ENCODE peak calls at places on chromosomes 11 and 22, in eight cellular contexts. One of them, this sample, is unnamed.
A peak's percentile ranks its signal among the peaks of the same experiment; 100 is the strongest.

GRCh38 chr11:8813658-8814057 is 97.3 kb upstream of the AKIP1 start:
- DNase-seq in fibroblast of mammary gland: peak; percentile 92
- DNase-seq in left lung: peak; percentile 80
- DNase-seq in AG10803: peak; percentile 89
- DNase-seq in choroid plexus epithelial cell: peak; percentile 94
- DNase-seq in GM12864: peak; percentile 55
- DNase-seq in lung: peak; percentile 84
- DNase-seq in GM06990: peak; percentile 40
- DNase-seq in this sample: peak; percentile 92

GRCh38 chr11:75191330-75191717 is 40.4 kb downstream of the SLCO2B1 start:
- DNase-seq in fibroblast of mammary gland: no peak
- DNase-seq in left lung: no peak
- DNase-seq in AG10803: no peak
- DNase-seq in choroid plexus epithelial cell: no peak
- DNase-seq in GM12864: no peak
- DNase-seq in lung: no peak
- DNase-seq in GM06990: no peak
- DNase-seq in this sample: no peak

GRCh38 chr11:393219-394033 is 583 bp upstream of the PKP3 start:
- DNase-seq in fibroblast of mammary gland: peak; percentile 77
- DNase-seq in left lung: no peak
- DNase-seq in AG10803: peak; percentile 73
- DNase-seq in choroid plexus epithelial cell: peak; percentile 70
- DNase-seq in GM12864: no peak
- DNase-seq in lung: no peak
- DNase-seq in GM06990: no peak
- DNase-seq in this sample: peak; percentile 79

GRCh38 chr11:62552465-62552782 is 5.8 kb upstream of the AHNAK start:
- DNase-seq in fibroblast of mammary gland: peak; percentile 82
- DNase-seq in left lung: no peak
- DNase-seq in AG10803: peak; percentile 69
- DNase-seq in choroid plexus epithelial cell: no peak
- DNase-seq in GM12864: no peak
- DNase-seq in lung: no peak
- DNase-seq in GM06990: no peak
- DNase-seq in this sample: peak; percentile 60

GRCh38 chr11:134445601-134446325 is 33.7 kb upstream of the B3GAT1 start:
- DNase-seq in fibroblast of mammary gland: no peak
- DNase-seq in left lung: no peak
- DNase-seq in AG10803: no peak
- DNase-seq in choroid plexus epithelial cell: no peak
- DNase-seq in GM12864: no peak
- DNase-seq in lung: no peak
- DNase-seq in GM06990: no peak
- DNase-seq in this sample: no peak

GRCh38 chr11:47410404-47411264 is 2.2 kb downstream of the SLC39A13 start:
- DNase-seq in fibroblast of mammary gland: no peak
- DNase-seq in left lung: no peak
- DNase-seq in AG10803: no peak
- DNase-seq in choroid plexus epithelial cell: no peak
- DNase-seq in GM12864: no peak
- DNase-seq in lung: no peak
- DNase-seq in GM06990: no peak
- DNase-seq in this sample: no peak

GRCh38 chr11:115806056-115806455 is 301.8 kb upstream of the CADM1 start:
- DNase-seq in fibroblast of mammary gland: no peak
- DNase-seq in left lung: no peak
- DNase-seq in AG10803: no peak
- DNase-seq in choroid plexus epithelial cell: no peak
- DNase-seq in GM12864: no peak
- DNase-seq in lung: no peak
- DNase-seq in GM06990: no peak
- DNase-seq in this sample: no peak

GRCh38 chr11:132427611-132428010 is 1057.2 kb downstream of the NTM start:
- DNase-seq in fibroblast of mammary gland: no peak
- DNase-seq in left lung: no peak
- DNase-seq in AG10803: peak; percentile 79
- DNase-seq in choroid plexus epithelial cell: peak; percentile 22
- DNase-seq in GM12864: no peak
- DNase-seq in lung: no peak
- DNase-seq in GM06990: no peak
- DNase-seq in this sample: peak; percentile 3

GRCh38 chr11:120310875-120311274 is 14.2 kb upstream of the TLCD5 start:
- DNase-seq in fibroblast of mammary gland: no peak
- DNase-seq in left lung: no peak
- DNase-seq in AG10803: no peak
- DNase-seq in choroid plexus epithelial cell: no peak
- DNase-seq in GM12864: no peak
- DNase-seq in lung: no peak
- DNase-seq in GM06990: no peak
- DNase-seq in this sample: no peak

GRCh38 chr22:37019309-37020191 is at the start of the genes MPST and TST:
- DNase-seq in fibroblast of mammary gland: peak; percentile 43
- DNase-seq in left lung: peak; percentile 95
- DNase-seq in AG10803: peak; percentile 61
- DNase-seq in choroid plexus epithelial cell: peak; percentile 67
- DNase-seq in GM12864: no peak
- DNase-seq in lung: peak; percentile 81
- DNase-seq in GM06990: peak; percentile 77
- DNase-seq in this sample: peak; percentile 77
- TF ChIP-seq CTCF in fibroblast of mammary gland: no peak
- TF ChIP-seq CTCF in left lung: peak; percentile 10
- TF ChIP-seq CTCF in AG10803: no peak
- TF ChIP-seq CTCF in choroid plexus epithelial cell: no peak
- TF ChIP-seq CTCF in GM12864: no peak
- TF ChIP-seq CTCF in lung: no peak
- TF ChIP-seq CTCF in GM06990: peak; percentile 15
- TF ChIP-seq CTCF in this sample: no peak

GRCh38 chr11:86251285-86251830 is 6.8 kb downstream of the EED start:
- DNase-seq in fibroblast of mammary gland: peak; percentile 9
- DNase-seq in left lung: no peak
- DNase-seq in AG10803: no peak
- DNase-seq in choroid plexus epithelial cell: no peak
- DNase-seq in GM12864: no peak
- DNase-seq in lung: no peak
- DNase-seq in GM06990: no peak
- DNase-seq in this sample: no peak
- H3K4me3 ChIP-seq in fibroblast of mammary gland: no peak overlapping the region
- H3K4me3 ChIP-seq in left lung: no peak overlapping the region
- H3K4me3 ChIP-seq in AG10803: peak overlapping the region; percentile 44
- H3K4me3 ChIP-seq in choroid plexus epithelial cell: no peak overlapping the region
- H3K4me3 ChIP-seq in GM12864: no peak overlapping the region
- H3K4me3 ChIP-seq in lung: no peak overlapping the region
- H3K4me3 ChIP-seq in GM06990: peak overlapping the region; percentile 28
- H3K4me3 ChIP-seq in this sample: no peak overlapping the region

DNA sequence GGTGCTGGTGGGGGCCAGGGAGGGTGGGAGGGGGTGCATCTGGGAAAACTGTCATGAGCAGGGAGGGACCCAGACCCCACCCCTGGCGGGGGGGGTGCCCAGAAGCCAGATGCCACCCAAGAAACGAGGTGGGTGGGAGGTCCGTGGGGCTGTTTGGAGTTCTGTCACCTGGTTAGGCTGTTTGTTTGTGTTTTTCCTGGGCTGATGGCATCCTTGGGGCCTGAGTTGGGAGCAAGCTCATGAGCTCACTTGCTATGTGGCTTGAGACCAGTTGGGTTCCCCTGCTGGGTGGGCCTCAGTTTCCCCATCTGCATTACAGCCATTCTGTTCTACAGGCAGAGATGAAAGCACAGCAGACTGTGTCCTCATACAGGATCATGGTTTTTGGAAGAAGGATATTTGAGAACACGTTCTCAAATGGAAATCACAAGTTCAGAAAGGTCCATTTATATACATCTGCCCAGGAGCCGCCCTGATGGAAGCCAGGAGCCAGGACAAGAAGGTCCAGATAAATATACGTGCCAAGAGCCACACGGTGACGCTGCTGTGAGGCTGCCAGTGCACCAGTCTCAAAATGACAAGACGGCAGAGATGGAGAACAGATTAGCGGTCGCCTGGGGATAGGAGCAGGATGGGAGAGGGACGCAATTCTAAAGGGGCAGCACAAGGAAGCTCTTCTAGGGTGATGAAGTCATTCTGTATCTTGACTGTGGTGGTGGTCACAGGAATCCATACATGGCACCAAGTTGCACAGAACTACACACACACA is 312.9 kb downstream of the MN1 start:
- DNase-seq in fibroblast of mammary gland: no peak
- DNase-seq in left lung: no peak
- DNase-seq in AG10803: no peak
- DNase-seq in choroid plexus epithelial cell: peak; percentile 28
- DNase-seq in GM12864: no peak
- DNase-seq in lung: no peak
- DNase-seq in GM06990: no peak
- DNase-seq in this sample: no peak
- TF ChIP-seq CTCF in fibroblast of mammary gland: no peak
- TF ChIP-seq CTCF in left lung: no peak
- TF ChIP-seq CTCF in AG10803: no peak
- TF ChIP-seq CTCF in choroid plexus epithelial cell: peak; percentile 10
- TF ChIP-seq CTCF in GM12864: no peak
- TF ChIP-seq CTCF in lung: no peak
- TF ChIP-seq CTCF in GM06990: no peak
- TF ChIP-seq CTCF in this sample: no peak

DNA sequence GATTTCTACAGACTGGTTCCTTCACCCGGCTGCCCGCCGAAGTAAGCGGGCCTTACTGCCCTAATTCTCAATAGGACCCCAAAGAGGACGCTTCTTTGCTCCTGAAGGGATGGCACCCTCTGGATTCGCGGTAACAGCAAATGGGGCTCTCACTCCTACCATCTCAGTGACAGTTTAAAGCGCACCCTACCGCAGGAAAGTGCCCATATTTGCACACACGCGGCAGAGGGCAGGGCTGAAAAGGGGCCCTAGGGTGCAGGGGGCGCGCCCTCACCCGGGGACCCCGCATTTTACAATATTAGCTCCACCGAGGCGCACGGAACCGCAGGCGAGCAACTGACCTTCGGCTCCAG is 974 bp upstream of the UPB1 start:
- DNase-seq in fibroblast of mammary gland: no peak
- DNase-seq in left lung: no peak
- DNase-seq in AG10803: no peak
- DNase-seq in choroid plexus epithelial cell: no peak
- DNase-seq in GM12864: no peak
- DNase-seq in lung: no peak
- DNase-seq in GM06990: no peak
- DNase-seq in this sample: no peak
- H3K4me3 ChIP-seq in fibroblast of mammary gland: no peak overlapping the region
- H3K4me3 ChIP-seq in left lung: peak overlapping the region; percentile 18
- H3K4me3 ChIP-seq in AG10803: peak overlapping the region; percentile 26
- H3K4me3 ChIP-seq in choroid plexus epithelial cell: peak overlapping the region; percentile 39
- H3K4me3 ChIP-seq in GM12864: no peak overlapping the region
- H3K4me3 ChIP-seq in lung: no peak overlapping the region
- H3K4me3 ChIP-seq in GM06990: no peak overlapping the region
- H3K4me3 ChIP-seq in this sample: no peak overlapping the region

GRCh38 chr22:38258895-38259294 is 13.9 kb downstream of the TMEM184B start:
- DNase-seq in fibroblast of mammary gland: peak; percentile 57
- DNase-seq in left lung: no peak
- DNase-seq in AG10803: no peak
- DNase-seq in choroid plexus epithelial cell: peak; percentile 68
- DNase-seq in GM12864: no peak
- DNase-seq in lung: no peak
- DNase-seq in GM06990: no peak
- DNase-seq in this sample: peak; percentile 70
- TF ChIP-seq CTCF in fibroblast of mammary gland: no peak
- TF ChIP-seq CTCF in left lung: no peak
- TF ChIP-seq CTCF in AG10803: no peak
- TF ChIP-seq CTCF in choroid plexus epithelial cell: no peak
- TF ChIP-seq CTCF in GM12864: no peak
- TF ChIP-seq CTCF in lung: no peak
- TF ChIP-seq CTCF in GM06990: no peak
- TF ChIP-seq CTCF in this sample: no peak

DNA sequence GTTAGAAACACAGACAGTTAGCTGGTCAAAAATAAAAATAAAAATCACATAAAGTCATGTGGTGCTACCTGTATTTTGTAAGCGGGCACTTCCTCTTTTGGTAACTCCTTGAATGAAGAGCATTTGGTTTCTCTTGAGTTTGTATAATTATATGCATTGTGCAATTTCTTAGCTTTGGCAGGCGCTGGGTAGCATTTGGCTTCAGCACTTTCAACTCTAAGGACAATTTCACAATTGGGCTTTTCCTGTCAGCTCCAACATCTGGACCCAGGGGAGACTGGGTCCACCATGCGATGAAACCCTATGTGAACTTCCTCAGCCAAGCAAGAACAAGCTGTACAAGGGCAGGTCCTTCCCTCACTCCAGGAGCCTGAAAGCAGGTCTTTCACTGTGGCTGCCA is 169.1 kb downstream of the RRAS2 start:
- DNase-seq in fibroblast of mammary gland: peak; percentile 56
- DNase-seq in left lung: no peak
- DNase-seq in AG10803: peak; percentile 47
- DNase-seq in choroid plexus epithelial cell: no peak
- DNase-seq in GM12864: no peak
- DNase-seq in lung: peak; percentile 55
- DNase-seq in GM06990: no peak
- DNase-seq in this sample: peak; percentile 10
- H3K4me3 ChIP-seq in fibroblast of mammary gland: no peak overlapping the region
- H3K4me3 ChIP-seq in left lung: no peak overlapping the region
- H3K4me3 ChIP-seq in AG10803: no peak overlapping the region
- H3K4me3 ChIP-seq in choroid plexus epithelial cell: no peak overlapping the region
- H3K4me3 ChIP-seq in GM12864: no peak overlapping the region
- H3K4me3 ChIP-seq in lung: no peak overlapping the region
- H3K4me3 ChIP-seq in GM06990: no peak overlapping the region
- H3K4me3 ChIP-seq in this sample: no peak overlapping the region

DNA sequence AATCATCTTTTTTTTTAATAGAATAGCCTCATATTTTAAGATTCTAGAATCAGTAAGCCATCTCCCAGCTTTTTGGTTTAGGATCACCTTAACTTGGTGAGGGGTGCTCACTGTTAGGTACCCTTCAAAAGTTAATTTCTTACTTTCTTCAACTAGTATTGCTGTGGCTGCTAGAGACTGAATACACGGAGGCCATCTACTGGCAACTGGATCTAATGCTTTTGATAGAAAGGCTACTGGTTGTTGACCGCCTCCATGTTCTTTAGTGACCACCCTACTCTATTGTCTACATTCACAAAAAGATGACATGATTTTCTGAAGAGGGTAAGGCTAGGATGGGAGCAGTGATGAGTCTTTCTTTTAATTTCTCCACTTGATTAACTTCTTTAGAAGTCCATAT is 16.7 kb upstream of the ALDH3B2 start:
- DNase-seq in fibroblast of mammary gland: no peak
- DNase-seq in left lung: no peak
- DNase-seq in AG10803: no peak
- DNase-seq in choroid plexus epithelial cell: peak; percentile 19
- DNase-seq in GM12864: no peak
- DNase-seq in lung: no peak
- DNase-seq in GM06990: no peak
- DNase-seq in this sample: peak; percentile 13
- TF ChIP-seq CTCF in fibroblast of mammary gland: peak; percentile 26
- TF ChIP-seq CTCF in left lung: no peak
- TF ChIP-seq CTCF in AG10803: no peak
- TF ChIP-seq CTCF in choroid plexus epithelial cell: peak; percentile 45
- TF ChIP-seq CTCF in GM12864: peak; percentile 34
- TF ChIP-seq CTCF in lung: no peak
- TF ChIP-seq CTCF in GM06990: peak; percentile 45
- TF ChIP-seq CTCF in this sample: peak; percentile 29

DNA sequence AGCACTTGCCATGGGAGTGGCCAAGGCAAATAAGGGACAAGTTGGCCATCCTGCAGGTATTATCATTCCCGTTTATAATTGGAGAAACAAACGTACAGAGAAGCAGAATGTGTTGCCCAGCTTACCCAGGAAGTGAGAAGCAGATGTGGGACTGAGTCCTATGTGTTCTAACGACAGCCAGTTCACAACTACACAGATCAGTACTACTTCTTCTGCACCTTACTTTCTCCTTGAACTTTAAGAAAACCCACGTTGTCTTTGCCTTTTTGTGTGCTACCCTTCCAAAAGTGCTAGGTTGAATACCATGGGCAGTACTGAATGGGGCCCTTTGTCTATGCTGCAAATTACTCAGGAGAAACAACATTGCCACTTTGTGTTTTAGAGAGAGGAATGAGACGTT is 62.8 kb upstream of the BLID start:
- DNase-seq in fibroblast of mammary gland: peak; percentile 36
- DNase-seq in left lung: no peak
- DNase-seq in AG10803: no peak
- DNase-seq in choroid plexus epithelial cell: peak; percentile 50
- DNase-seq in GM12864: no peak
- DNase-seq in lung: no peak
- DNase-seq in GM06990: no peak
- DNase-seq in this sample: peak; percentile 47
- H3K4me3 ChIP-seq in fibroblast of mammary gland: peak overlapping the region; percentile 98
- H3K4me3 ChIP-seq in left lung: no peak overlapping the region
- H3K4me3 ChIP-seq in AG10803: peak overlapping the region; percentile 73
- H3K4me3 ChIP-seq in choroid plexus epithelial cell: peak overlapping the region; percentile 61
- H3K4me3 ChIP-seq in GM12864: no peak overlapping the region
- H3K4me3 ChIP-seq in lung: no peak overlapping the region
- H3K4me3 ChIP-seq in GM06990: no peak overlapping the region
- H3K4me3 ChIP-seq in this sample: peak overlapping the region; percentile 64